ENCODE peak calls at places on chromosomes 13 and 19, in seven cellular contexts. B, N, O, I, U, F and H are unnamed samples.

GRCh38 chr19:46718157-46718933 is 1.4 kb upstream of the PRKD2 start:
- DNase-seq in B (no peak), N (peak), O (peak), I (no peak), U (no peak), F (no peak), H (no peak)

GRCh38 chr19:50427997-50428425 is 4.7 kb upstream of the MYBPC2 start:
- DNase-seq in B (peak), N (peak), O (peak), I (peak), U (peak), F (no peak), H (peak)

GRCh38 chr19:839146-839872 is 1.5 kb upstream of the PRTN3 start:
- DNase-seq in B (no peak), N (no peak), O (no peak), I (no peak), U (no peak), F (no peak), H (no peak)

GRCh38 chr19:52086481-52086880 is 9.1 kb downstream of the ZNF841 start:
- DNase-seq in B (no peak), N (no peak), O (no peak), I (peak), U (no peak), F (no peak), H (no peak)

GRCh38 chr13:30126903-30127428 is 180.4 kb downstream of the KATNAL1 start:
- DNase-seq in B (no peak), N (no peak), O (no peak), I (no peak), U (no peak), F (no peak), H (no peak)

GRCh38 chr19:51398096-51398704 is 7.8 kb upstream of the C19orf84 start:
- DNase-seq in B (no peak), N (peak), O (peak), I (no peak), U (no peak), F (no peak), H (no peak)

GRCh38 chr13:48038763-48039162 is 1.2 kb downstream of the NUDT15 start:
- DNase-seq in B (no peak), N (peak), O (peak), I (no peak), U (no peak), F (no peak), H (no peak)

GRCh38 chr19:5926641-5927438 is 12.8 kb downstream of the CAPS start:
- DNase-seq in B (no peak), N (peak), O (no peak), I (peak), U (peak), F (no peak), H (no peak)

GRCh38 chr13:78759704-78760103 is 100.7 kb upstream of the OBI1 start:
- DNase-seq in B (no peak), N (peak), O (no peak), I (no peak), U (no peak), F (no peak), H (no peak)

DNA sequence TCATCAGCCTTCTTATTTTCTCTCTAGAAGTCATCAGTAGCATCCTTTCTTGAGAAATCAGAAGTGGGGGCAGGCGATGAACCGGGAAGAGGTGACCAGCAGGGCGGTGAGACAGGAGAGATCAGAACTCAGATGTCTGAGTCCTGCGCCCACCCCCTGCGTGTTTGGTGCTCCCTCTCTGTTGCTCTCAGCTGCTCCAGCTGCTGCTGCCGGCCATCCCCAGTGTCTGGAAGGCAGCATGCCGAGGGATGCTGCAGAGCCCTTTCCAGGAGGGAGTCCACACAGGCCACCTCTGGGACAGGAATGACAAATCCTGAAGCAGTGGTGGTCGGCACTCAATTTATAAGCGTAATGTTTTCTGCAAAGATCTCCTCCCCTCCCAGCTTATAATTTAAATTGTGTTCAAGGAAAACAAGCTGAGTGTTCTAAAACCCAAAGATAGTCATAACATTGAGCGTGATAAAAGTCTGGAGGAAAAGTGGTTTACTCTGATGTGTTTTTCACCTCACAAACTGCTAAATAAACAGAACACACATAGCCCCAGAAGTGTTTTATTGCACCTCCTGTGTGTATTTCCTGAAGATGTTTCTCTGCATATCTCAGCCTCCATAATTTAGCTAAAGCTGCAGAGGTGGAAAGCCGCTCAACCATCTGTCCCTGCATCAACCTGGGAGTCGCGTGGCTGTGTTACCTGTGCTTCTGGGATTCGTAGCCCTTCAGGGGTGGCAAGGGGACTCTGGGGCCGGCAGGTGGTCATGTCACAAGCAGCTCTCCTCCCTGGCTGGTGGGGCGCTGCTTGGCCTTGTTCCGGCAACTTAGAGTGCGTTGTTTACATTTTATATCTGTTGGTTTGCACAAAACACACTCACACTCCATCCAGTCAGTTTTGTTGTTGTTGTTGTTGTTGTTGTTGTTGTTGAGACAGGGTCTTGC is 191.2 kb downstream of the USP12 start:
- DNase-seq in B (no peak), N (no peak), O (no peak), I (no peak), U (no peak), F (no peak), H (no peak)
- H3K27ac ChIP-seq in B (no peak), N (no peak), O (no peak), I (no peak), U (no peak), F (no peak), H (no peak)

GRCh38 chr19:4723465-4724251 is at the start of gene DPP9:
- DNase-seq in B (peak), N (peak), O (peak), I (peak), U (peak), F (peak), H (peak)

GRCh38 chr19:4720037-4720700 is 3.5 kb downstream of the DPP9 start:
- DNase-seq in B (no peak), N (no peak), O (no peak), I (no peak), U (no peak), F (no peak), H (no peak)

GRCh38 chr19:4722671-4723464 is 774 bp downstream of the DPP9 start:
- DNase-seq in B (no peak), N (peak), O (peak), I (peak), U (no peak), F (no peak), H (no peak)

GRCh38 chr19:4719499-4719866 is 4.2 kb downstream of the DPP9 start:
- DNase-seq in B (no peak), N (no peak), O (no peak), I (no peak), U (no peak), F (no peak), H (no peak)

GRCh38 chr19:4721196-4721595 is 2.4 kb downstream of the DPP9 start:
- DNase-seq in B (no peak), N (no peak), O (no peak), I (no peak), U (no peak), F (no peak), H (no peak)
- H3K27ac ChIP-seq in B (no peak), N (no peak), O (no peak), I (no peak), U (no peak), F (no peak), H (no peak)

DNA sequence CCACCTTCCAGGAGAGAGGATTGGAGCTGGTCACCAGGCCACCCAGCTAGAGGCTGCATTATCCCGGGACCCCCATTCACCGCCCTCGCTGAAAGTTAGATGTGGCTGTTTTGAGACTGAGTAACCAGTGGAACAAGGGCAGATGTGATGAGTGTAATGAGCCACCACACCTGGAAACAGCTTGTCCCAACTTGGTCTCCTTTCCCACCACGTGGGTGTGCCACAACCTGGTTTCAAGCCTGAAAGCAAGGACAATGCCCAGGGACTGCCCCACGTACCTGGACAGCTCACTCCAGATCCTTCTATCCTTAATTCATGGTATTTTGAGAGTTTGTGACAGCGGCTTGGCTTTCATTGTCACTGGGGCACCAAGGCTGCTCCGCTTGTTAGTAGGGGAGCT is 7.0 kb downstream of the LGI4 start:
- DNase-seq in B (no peak), N (no peak), O (no peak), I (no peak), U (no peak), F (no peak), H (no peak)
- H3K27ac ChIP-seq in B (no peak), N (no peak), O (no peak), I (no peak), U (no peak), F (no peak), H (no peak)

GRCh38 chr13:91311491-91311890 is 36.0 kb upstream of the MIR17HG start:
- DNase-seq in B (no peak), N (no peak), O (no peak), I (no peak), U (no peak), F (no peak), H (no peak)

GRCh38 chr13:91312324-91312723 is 35.2 kb upstream of the MIR17HG start:
- DNase-seq in B (no peak), N (no peak), O (no peak), I (no peak), U (no peak), F (no peak), H (no peak)

GRCh38 chr13:91313103-91313502 is 34.4 kb upstream of the MIR17HG start:
- DNase-seq in B (no peak), N (peak), O (peak), I (peak), U (no peak), F (no peak), H (no peak)

GRCh38 chr13:91314888-91315287 is 32.6 kb upstream of the MIR17HG start:
- DNase-seq in B (no peak), N (no peak), O (no peak), I (no peak), U (no peak), F (no peak), H (no peak)

DNA sequence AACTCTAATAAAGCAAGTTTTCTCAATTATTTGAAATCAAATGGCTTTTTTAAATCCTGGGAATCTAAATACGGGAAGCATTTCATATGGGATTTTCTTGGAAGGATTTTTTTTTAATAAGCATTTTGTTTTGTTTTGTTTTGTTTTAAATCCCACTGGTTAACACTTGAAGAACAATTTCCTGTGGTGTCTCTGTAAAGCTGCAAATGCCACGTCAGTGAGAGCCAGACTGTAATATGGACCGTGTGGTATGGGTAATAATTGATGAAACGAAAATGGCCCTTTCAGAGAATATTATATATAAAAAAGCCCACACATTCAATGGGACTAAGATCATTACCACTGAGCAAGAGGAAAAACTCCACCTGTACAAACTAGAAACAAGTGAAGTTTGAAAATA is 33.9 kb upstream of the MIR17HG start:
- DNase-seq in B (no peak), N (no peak), O (no peak), I (no peak), U (no peak), F (no peak), H (no peak)
- H3K27ac ChIP-seq in B (no peak), N (no peak), O (no peak), I (no peak), U (no peak), F (no peak), H (no peak)

DNA sequence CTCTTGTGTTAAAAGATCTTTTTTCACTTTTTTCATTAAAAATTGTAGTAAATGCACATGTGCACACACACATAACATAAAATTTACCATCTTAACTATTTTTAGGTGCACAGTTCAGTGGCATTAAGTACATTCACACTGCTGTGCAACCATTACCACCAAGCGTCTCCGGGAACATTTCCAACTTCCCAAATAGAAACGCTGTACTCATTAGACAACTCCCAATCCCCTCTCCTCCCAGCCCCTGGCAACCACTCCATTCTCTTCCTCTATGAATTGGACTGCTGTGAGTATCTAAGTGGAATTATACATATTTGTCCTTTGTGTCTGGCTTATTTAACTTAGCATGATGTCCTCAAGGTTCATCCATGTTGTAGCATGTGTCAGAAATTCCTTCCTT is 11.6 kb downstream of the GJB2 start:
- DNase-seq in B (no peak), N (no peak), O (no peak), I (no peak), U (no peak), F (no peak), H (no peak)
- H3K27ac ChIP-seq in B (no peak), N (no peak), O (no peak), I (no peak), U (no peak), F (no peak), H (no peak)

GRCh38 chr19:17138937-17139598 is 63.5 kb downstream of the MYO9B start:
- DNase-seq in B (no peak), N (no peak), O (no peak), I (no peak), U (no peak), F (peak), H (no peak)

GRCh38 chr19:17136617-17137016 is 61.0 kb downstream of the MYO9B start:
- DNase-seq in B (no peak), N (no peak), O (no peak), I (no peak), U (no peak), F (no peak), H (no peak)

GRCh38 chr19:17137417-17137816 is 61.8 kb downstream of the MYO9B start:
- DNase-seq in B (no peak), N (no peak), O (no peak), I (no peak), U (no peak), F (no peak), H (no peak)

GRCh38 chr19:17136026-17136425 is 60.4 kb downstream of the MYO9B start:
- DNase-seq in B (no peak), N (peak), O (peak), I (no peak), U (no peak), F (no peak), H (no peak)
- H3K27ac ChIP-seq in B (peak), N (peak), O (peak), I (peak), U (peak), F (peak), H (peak)

GRCh38 chr19:17982430-17982829 is 15.5 kb downstream of the KCNN1 start:
- DNase-seq in B (no peak), N (no peak), O (no peak), I (no peak), U (no peak), F (no peak), H (no peak)
- H3K27ac ChIP-seq in B (no peak), N (no peak), O (no peak), I (no peak), U (no peak), F (no peak), H (no peak)

DNA sequence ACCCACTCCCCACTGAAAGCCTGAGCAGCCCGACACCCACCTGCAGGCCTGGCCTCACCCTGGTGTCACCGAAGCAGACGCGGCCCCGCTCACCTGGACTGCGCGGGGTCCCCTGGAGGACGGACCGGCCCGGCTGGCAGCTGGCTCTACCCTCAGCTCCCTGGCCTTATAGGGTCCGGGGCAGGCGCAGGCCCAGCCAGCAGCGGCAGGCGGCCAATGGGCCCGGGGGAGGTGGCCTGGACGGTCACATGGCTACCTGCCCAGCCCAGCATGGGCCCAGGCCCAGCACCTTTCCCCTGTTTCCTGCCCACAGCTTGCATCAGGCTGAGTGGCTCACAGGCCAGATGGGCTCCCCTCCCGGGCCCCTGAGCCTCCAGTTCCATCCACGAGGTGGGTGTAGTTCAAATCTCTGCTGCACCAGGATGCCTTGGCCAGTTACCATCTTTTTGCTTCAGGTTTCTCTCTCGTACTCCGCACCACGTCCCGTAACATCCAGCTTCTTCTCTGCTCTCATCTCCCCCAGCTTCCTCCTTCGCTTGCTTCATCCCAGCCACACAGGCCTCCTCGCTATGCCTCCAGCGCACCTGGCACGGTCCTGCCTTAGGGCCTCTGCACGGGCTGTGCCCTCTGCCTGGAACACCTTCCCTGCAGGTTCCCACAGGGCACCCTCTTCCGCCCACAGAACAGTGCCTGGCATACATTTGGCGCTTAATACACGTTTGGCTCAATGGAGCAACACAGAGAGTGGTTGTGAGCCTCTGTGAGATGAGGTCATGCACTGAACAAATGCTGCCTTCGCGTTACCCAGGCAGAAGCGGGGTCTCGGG is at the start of gene PLIN4:
- DNase-seq in B (no peak), N (no peak), O (no peak), I (no peak), U (peak), F (no peak), H (peak)
- H3K27ac ChIP-seq in B (peak), N (no peak), O (no peak), I (no peak), U (peak), F (no peak), H (no peak)

DNA sequence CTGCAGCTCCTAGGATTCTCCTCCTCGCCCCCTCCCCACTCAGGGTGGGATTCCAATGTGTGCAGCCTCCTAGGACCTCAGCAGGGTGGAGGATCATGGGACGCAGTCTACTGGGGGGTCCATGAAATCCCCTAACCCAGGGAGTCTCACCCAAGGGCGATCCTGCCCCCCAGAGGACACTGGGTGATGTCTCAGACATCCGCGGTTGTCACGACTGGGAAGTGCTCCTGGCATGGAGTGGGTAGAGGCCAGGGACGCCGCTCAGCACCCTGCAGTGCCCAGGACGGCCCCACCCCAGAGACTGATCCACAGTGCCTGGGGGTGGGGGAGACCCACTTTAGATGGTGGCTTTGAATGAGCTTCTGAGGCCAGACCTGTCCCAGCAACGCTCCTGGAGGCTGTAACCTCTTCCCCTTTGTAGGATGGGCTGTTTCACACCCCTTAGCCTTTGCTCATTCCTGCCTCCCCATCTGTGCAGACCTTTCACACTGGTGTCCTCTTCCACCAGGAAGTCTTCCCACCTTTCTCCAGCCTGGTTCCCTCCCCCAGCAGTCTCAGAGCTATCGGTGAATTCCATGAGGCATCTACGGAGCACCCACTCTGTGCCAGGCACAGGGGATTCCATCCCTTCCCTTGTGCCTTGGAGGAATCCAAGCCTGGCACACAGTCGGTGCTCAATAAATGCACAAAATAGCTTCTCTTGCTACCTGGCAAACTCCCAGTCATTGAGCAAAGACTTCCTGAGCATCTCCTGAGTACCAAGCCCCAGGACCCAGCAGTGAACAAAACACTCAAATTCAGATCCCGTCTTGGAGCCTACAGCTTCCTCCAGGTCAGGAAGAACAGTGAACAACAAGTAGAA is 10.5 kb downstream of the SMIM24 start:
- DNase-seq in B (no peak), N (no peak), O (no peak), I (no peak), U (no peak), F (no peak), H (no peak)
- H3K27ac ChIP-seq in B (no peak), N (no peak), O (no peak), I (no peak), U (peak), F (no peak), H (peak)

GRCh38 chr13:109779876-109780516 is 6.4 kb downstream of the IRS2 start:
- DNase-seq in B (no peak), N (no peak), O (no peak), I (no peak), U (no peak), F (no peak), H (no peak)

GRCh38 chr13:109782066-109782822 is 4.1 kb downstream of the IRS2 start:
- DNase-seq in B (no peak), N (no peak), O (no peak), I (no peak), U (no peak), F (no peak), H (no peak)

GRCh38 chr13:109781384-109782065 is 4.9 kb downstream of the IRS2 start:
- DNase-seq in B (no peak), N (no peak), O (no peak), I (no peak), U (no peak), F (no peak), H (no peak)

GRCh38 chr13:109779074-109779473 is 7.3 kb downstream of the IRS2 start:
- DNase-seq in B (no peak), N (no peak), O (no peak), I (no peak), U (no peak), F (no peak), H (no peak)

GRCh38 chr13:109780880-109781383 is 5.5 kb downstream of the IRS2 start:
- DNase-seq in B (no peak), N (no peak), O (no peak), I (no peak), U (no peak), F (no peak), H (no peak)
- H3K27ac ChIP-seq in B (peak), N (no peak), O (no peak), I (no peak), U (peak), F (no peak), H (peak)